ENCODE peak calls at places on chromosomes 4 and X, in seven cellular contexts. J, M, W, C, R, E and B are unnamed samples.

GRCh38 chr4:154076921-154077320 is 288.0 kb upstream of the SFRP2 start:
- DNase-seq in J (no peak), M (no peak), W (no peak), C (no peak), R (no peak), E (no peak), B (no peak)

GRCh38 chrX:111375747-111376146 is 36.2 kb downstream of the DCX start:
- DNase-seq in J (no peak), M (no peak), W (no peak), C (no peak), R (no peak), E (no peak), B (no peak)

GRCh38 chr4:102505708-102506107 is 4.5 kb downstream of the NFKB1 start:
- DNase-seq in J (no peak), M (no peak), W (no peak), C (no peak), R (no peak), E (no peak), B (no peak)

GRCh38 chr4:100497729-100498250 is 20.0 kb downstream of the EMCN start:
- DNase-seq in J (no peak), M (no peak), W (no peak), C (no peak), R (no peak), E (no peak), B (no peak)

GRCh38 chr4:8295471-8295870 is 25.9 kb downstream of the HTRA3 start:
- DNase-seq in J (peak), M (no peak), W (no peak), C (no peak), R (no peak), E (no peak), B (no peak)

GRCh38 chr4:18390655-18391369 is 369.3 kb upstream of the LCORL start:
- DNase-seq in J (no peak), M (no peak), W (no peak), C (no peak), R (no peak), E (no peak), B (no peak)

GRCh38 chrX:108221481-108221880 is 129.9 kb downstream of the ATG4A start:
- DNase-seq in J (no peak), M (no peak), W (no peak), C (no peak), R (no peak), E (no peak), B (no peak)

GRCh38 chr4:123398803-123399637 is 2.4 kb downstream of the SPRY1 start:
- DNase-seq in J (peak), M (peak), W (no peak), C (peak), R (no peak), E (peak), B (peak)

GRCh38 chr4:99485212-99485611 is 25.6 kb upstream of the C4orf17 start:
- DNase-seq in J (no peak), M (no peak), W (no peak), C (no peak), R (no peak), E (no peak), B (no peak)

GRCh38 chrX:150375243-150375642 is 12.1 kb downstream of the MAMLD1 start:
- DNase-seq in J (no peak), M (no peak), W (no peak), C (no peak), R (no peak), E (no peak), B (no peak)

GRCh38 chrX:19515615-19516105 is 352 bp upstream of the MAP3K15 start:
- DNase-seq in J (no peak), M (no peak), W (no peak), C (no peak), R (no peak), E (no peak), B (no peak)

GRCh38 chr4:183142566-183143545 is 43.8 kb downstream of the WWC2 start:
- DNase-seq in J (no peak), M (no peak), W (no peak), C (no peak), R (no peak), E (no peak), B (peak)

GRCh38 chr4:103478210-103478609 is 241.6 kb downstream of the TACR3 start:
- DNase-seq in J (no peak), M (no peak), W (no peak), C (no peak), R (no peak), E (no peak), B (no peak)

GRCh38 chrX:16335181-16335580 is 167.9 kb downstream of the MAGEB17 start:
- DNase-seq in J (no peak), M (no peak), W (no peak), C (no peak), R (no peak), E (no peak), B (no peak)

GRCh38 chr4:142563682-142564291 is 282.3 kb downstream of the INPP4B start:
- DNase-seq in J (no peak), M (no peak), W (no peak), C (no peak), R (no peak), E (no peak), B (no peak)

GRCh38 chr4:47313396-47313795 is 150.1 kb downstream of the COMMD8 start:
- DNase-seq in J (no peak), M (no peak), W (no peak), C (no peak), R (no peak), E (no peak), B (no peak)

GRCh38 chr4:96936886-96937285 is 1097.0 kb downstream of the PDHA2 start:
- DNase-seq in J (no peak), M (no peak), W (no peak), C (no peak), R (no peak), E (no peak), B (no peak)

GRCh38 chrX:154603438-154604430 is 15.3 kb downstream of the CTAG1B start:
- DNase-seq in J (no peak), M (no peak), W (no peak), C (no peak), R (no peak), E (no peak), B (peak)

GRCh38 chr4:99655315-99656081 is 2.1 kb downstream of the C4orf54 start:
- DNase-seq in J (no peak), M (no peak), W (no peak), C (no peak), R (no peak), E (no peak), B (no peak)

GRCh38 chr4:185716008-185716976 is 95.7 kb downstream of the SORBS2 start:
- DNase-seq in J (no peak), M (no peak), W (peak), C (no peak), R (no peak), E (no peak), B (no peak)

GRCh38 chr4:109233585-109233984 is 68.9 kb downstream of the COL25A1 start:
- DNase-seq in J (no peak), M (no peak), W (no peak), C (no peak), R (no peak), E (no peak), B (no peak)

GRCh38 chrX:46251755-46252154 is 293.5 kb downstream of the ZNF674 start:
- DNase-seq in J (no peak), M (no peak), W (no peak), C (no peak), R (no peak), E (no peak), B (no peak)

GRCh38 chr4:151329217-151330007 is 4.0 kb upstream of the SH3D19 start:
- DNase-seq in J (no peak), M (no peak), W (no peak), C (no peak), R (no peak), E (no peak), B (no peak)

GRCh38 chrX:105323951-105324350 is 103.5 kb upstream of the TEX13A start:
- DNase-seq in J (no peak), M (no peak), W (no peak), C (no peak), R (no peak), E (no peak), B (no peak)

GRCh38 chrX:12975999-12976558 is 1.2 kb downstream of the TMSB4X start:
- DNase-seq in J (peak), M (no peak), W (no peak), C (peak), R (no peak), E (no peak), B (peak)

GRCh38 chr4:4666187-4666586 is 124.3 kb upstream of the STX18 start:
- DNase-seq in J (no peak), M (no peak), W (no peak), C (no peak), R (no peak), E (no peak), B (no peak)